ENCODE peak calls at places on chromosomes 1 and 21, in nine cellular contexts. U is AG04450, H is Caki2, E is cardiac muscle cell, L is kidney tubule cell, X is iPS DF 6.9, S is Kasumi-1, J is ELR, P is T47D. Q is an unnamed sample.
A peak's percentile ranks its signal among the peaks of the same experiment; 100 is the strongest.

GRCh38 chr1:85460555-85461088 is 4.3 kb downstream of the DDAH1 start:
- DNase-seq in H (no peak), P (no peak), J (no peak), L (peak; percentile 39), X (no peak), E (no peak), S (no peak), U (no peak), Q (no peak)

GRCh38 chr1:245310605-245311531 is 156.1 kb downstream of the KIF26B start:
- DNase-seq in H (no peak), P (no peak), J (no peak), X (no peak), S (peak; percentile 96), L (no peak), E (peak; percentile 59), U (no peak), Q (no peak)

GRCh38 chr1:220803401-220804201 is 16.9 kb downstream of the MTARC1 start:
- DNase-seq in S (peak; percentile 39), U (no peak), X (no peak), J (peak; percentile 47), P (peak; percentile 26), E (no peak), H (peak; percentile 35), L (peak; percentile 45), Q (no peak)

GRCh38 chr21:27024316-27024715 is 57.4 kb upstream of the ADAMTS5 start:
- DNase-seq in S (no peak), U (no peak), L (no peak), X (no peak), J (no peak), E (no peak), H (no peak), P (no peak), Q (no peak)

GRCh38 chr1:201989354-201990128 is 7.1 kb downstream of the RNPEP start:
- DNase-seq in J (no peak), U (no peak), E (no peak), L (no peak), P (no peak), H (no peak), S (no peak), X (no peak), Q (no peak)

GRCh38 chr1:22470227-22470626 is 18.6 kb downstream of the ZBTB40 start:
- DNase-seq in X (no peak), S (no peak), E (no peak), L (no peak), H (no peak), U (no peak), J (no peak), P (no peak), Q (no peak)

GRCh38 chr1:183554577-183554976 is 35.7 kb downstream of the NCF2 start:
- DNase-seq in S (peak; percentile 30), L (no peak), H (no peak), U (no peak), E (no peak), X (no peak), P (no peak), J (no peak), Q (no peak)

GRCh38 chr1:9714257-9714718 is 62.8 kb downstream of the PIK3CD start:
- DNase-seq in U (no peak), J (no peak), S (no peak), E (no peak), H (no peak), L (no peak), X (peak; percentile 70), P (no peak), Q (no peak)

GRCh38 chr1:12202190-12202497 is 27.7 kb upstream of the VPS13D start:
- DNase-seq in X (no peak), S (no peak), H (no peak), E (no peak), L (no peak), U (no peak), J (no peak), P (no peak), Q (no peak)

GRCh38 chr1:116769561-116769977 is 15.3 kb downstream of the CD2 start:
- DNase-seq in X (no peak), H (no peak), E (no peak), L (peak; percentile 55), P (no peak), J (peak; percentile 46), U (no peak), S (peak; percentile 95), Q (peak; percentile 74)

GRCh38 chr1:150022357-150022756 is 11.8 kb upstream of the OTUD7B start:
- DNase-seq in U (no peak), P (no peak), J (no peak), S (no peak), X (no peak), E (no peak), H (no peak), L (peak; percentile 55), Q (no peak)

GRCh38 chr1:234987415-234988159 is 141.1 kb downstream of the TOMM20 start:
- DNase-seq in H (peak; percentile 84), E (peak; percentile 50), X (no peak), S (no peak), P (no peak), J (peak; percentile 77), U (no peak), L (peak; percentile 88), Q (peak; percentile 81)

GRCh38 chr1:222794656-222795474 is 20.0 kb upstream of the DISP1 start:
- DNase-seq in J (peak; percentile 39), E (no peak), S (no peak), X (no peak), L (peak; percentile 15), H (no peak), P (no peak), U (no peak), Q (peak; percentile 40)

GRCh38 chr1:109875874-109876273 is 34.8 kb upstream of the CSF1 start:
- DNase-seq in X (no peak), P (no peak), H (no peak), S (no peak), J (no peak), L (no peak), E (no peak), U (no peak), Q (no peak)

GRCh38 chr1:167227934-167228378 is 7.3 kb downstream of the POU2F1 start:
- DNase-seq in L (peak; percentile 54), S (no peak), U (no peak), X (no peak), J (no peak), P (no peak), H (peak; percentile 35), E (no peak), Q (no peak)

GRCh38 chr1:53619811-53620619 is 118.9 kb downstream of the GLIS1 start:
- DNase-seq in H (no peak), L (peak; percentile 5), X (no peak), P (no peak), S (no peak), U (peak; percentile 8), J (peak; percentile 29), E (peak; percentile 49), Q (no peak)

GRCh38 chr21:34911360-34911759 is 137.7 kb downstream of the RUNX1 start:
- DNase-seq in S (peak; percentile 94), L (no peak), P (no peak), E (no peak), J (no peak), H (no peak), U (no peak), X (no peak), Q (no peak)

GRCh38 chr1:63920154-63921117 is 146.6 kb downstream of the ROR1 start:
- DNase-seq in P (no peak), S (no peak), J (peak; percentile 72), H (peak; percentile 94), L (peak; percentile 98), U (peak; percentile 39), E (peak; percentile 78), X (no peak), Q (peak; percentile 91)

Q was measured in Daoy.